ENCODE peak calls at places on chromosomes 4 and X, in eight cellular contexts. Q is left lung, N is right atrium auricular region, B is sigmoid colon, E is A673, O is left ventricle myocardium inferior, V is cardiac fibroblast, S is mammary epithelial cell. K is an unnamed sample.

GRCh38 chr4:22692736-22693135 is at the start of gene GBA3:
- DNase-seq in Q (no peak), N (no peak), B (no peak), E (no peak), O (no peak), V (no peak), S (no peak), K (no peak)

GRCh38 chr4:15653864-15654391 is 1.2 kb downstream of the FBXL5 start:
- DNase-seq in Q (no peak), N (no peak), B (no peak), E (peak; percentile 77), O (no peak), V (peak; percentile 77), S (peak; percentile 66), K (peak; percentile 79)

GRCh38 chr4:171847751-171848150 is 34.5 kb downstream of the GALNTL6 start:
- DNase-seq in Q (no peak), N (no peak), B (no peak), E (no peak), O (no peak), V (no peak), S (no peak), K (no peak)

GRCh38 chrX:154892263-154892662 is 6.1 kb downstream of the F8A1 start:
- DNase-seq in Q (no peak), N (no peak), B (no peak), E (no peak), O (no peak), V (no peak), S (no peak), K (no peak)

GRCh38 chr4:80462537-80463207 is 127.1 kb downstream of the CFAP299 start:
- DNase-seq in Q (no peak), N (no peak), B (no peak), E (no peak), O (no peak), V (peak; percentile 54), S (no peak), K (peak; percentile 42)

GRCh38 chr4:2305766-2306501 is 44.0 kb upstream of the MXD4 start:
- DNase-seq in Q (no peak), N (peak; percentile 40), B (no peak), E (no peak), O (no peak), V (peak; percentile 18), S (peak; percentile 9), K (no peak)

GRCh38 chr4:150065740-150066139 is 12.5 kb upstream of the DCLK2 start:
- DNase-seq in Q (no peak), N (no peak), B (no peak), E (no peak), O (no peak), V (no peak), S (no peak), K (no peak)

GRCh38 chr4:118811008-118811764 is 24.7 kb downstream of the SEC24D start:
- DNase-seq in Q (no peak), N (no peak), B (no peak), E (peak; percentile 87), O (no peak), V (peak; percentile 70), S (no peak), K (peak; percentile 95)

GRCh38 chrX:115584715-115585114 is 23.7 kb downstream of the PLS3 start:
- DNase-seq in Q (no peak), N (no peak), B (no peak), E (no peak), O (no peak), V (peak; percentile 82), S (peak; percentile 80), K (peak; percentile 27)

GRCh38 chrX:139929876-139930275 is 3.0 kb downstream of the ATP11C start:
- DNase-seq in Q (no peak), N (no peak), B (no peak), E (no peak), O (no peak), V (no peak), S (no peak), K (no peak)

GRCh38 chr4:98026362-98026761 is 116.9 kb downstream of the STPG2 start:
- DNase-seq in Q (no peak), N (no peak), B (no peak), E (no peak), O (no peak), V (no peak), S (no peak), K (no peak)

GRCh38 chr4:187065836-187066235 is 342.2 kb upstream of the FAT1 start:
- DNase-seq in Q (no peak), N (no peak), B (no peak), E (no peak), O (no peak), V (no peak), S (no peak), K (no peak)

GRCh38 chrX:115413246-115413878 is 123.8 kb downstream of the LUZP4 start:
- DNase-seq in Q (no peak), N (no peak), B (no peak), E (no peak), O (no peak), V (peak; percentile 62), S (no peak), K (no peak)

GRCh38 chrX:153521034-153521433 is 3.6 kb downstream of the ATP2B3 start:
- DNase-seq in Q (no peak), N (no peak), B (no peak), E (peak; percentile 66), O (no peak), V (no peak), S (peak; percentile 4), K (peak; percentile 60)

GRCh38 chr4:137203601-137204000 is 328.7 kb downstream of the PCDH18 start:
- DNase-seq in Q (no peak), N (no peak), B (no peak), E (no peak), O (no peak), V (peak; percentile 80), S (no peak), K (peak; percentile 76)

GRCh38 chr4:8015512-8015911 is 75.9 kb upstream of the AFAP1 start:
- DNase-seq in Q (no peak), N (no peak), B (no peak), E (peak; percentile 53), O (no peak), V (peak; percentile 44), S (no peak), K (peak; percentile 40)

GRCh38 chr4:155722336-155722735 is 36.5 kb upstream of the GUCY1B1 start:
- DNase-seq in Q (no peak), N (no peak), B (no peak), E (no peak), O (no peak), V (no peak), S (no peak), K (no peak)

GRCh38 chr4:14641871-14642270 is 360.4 kb upstream of the CPEB2 start:
- DNase-seq in Q (no peak), N (no peak), B (no peak), E (peak; percentile 96), O (no peak), V (no peak), S (no peak), K (no peak)

GRCh38 chr4:14650127-14650526 is 352.2 kb upstream of the CPEB2 start:
- DNase-seq in Q (no peak), N (no peak), B (no peak), E (no peak), O (no peak), V (peak; percentile 19), S (peak; percentile 6), K (peak; percentile 3)

GRCh38 chr4:14640476-14640875 is 361.8 kb upstream of the CPEB2 start:
- DNase-seq in Q (no peak), N (no peak), B (no peak), E (no peak), O (no peak), V (peak; percentile 14), S (no peak), K (no peak)

GRCh38 chr4:14646831-14647230 is 355.4 kb upstream of the CPEB2 start:
- DNase-seq in Q (no peak), N (no peak), B (no peak), E (no peak), O (no peak), V (peak; percentile 56), S (no peak), K (peak; percentile 43)

DNA sequence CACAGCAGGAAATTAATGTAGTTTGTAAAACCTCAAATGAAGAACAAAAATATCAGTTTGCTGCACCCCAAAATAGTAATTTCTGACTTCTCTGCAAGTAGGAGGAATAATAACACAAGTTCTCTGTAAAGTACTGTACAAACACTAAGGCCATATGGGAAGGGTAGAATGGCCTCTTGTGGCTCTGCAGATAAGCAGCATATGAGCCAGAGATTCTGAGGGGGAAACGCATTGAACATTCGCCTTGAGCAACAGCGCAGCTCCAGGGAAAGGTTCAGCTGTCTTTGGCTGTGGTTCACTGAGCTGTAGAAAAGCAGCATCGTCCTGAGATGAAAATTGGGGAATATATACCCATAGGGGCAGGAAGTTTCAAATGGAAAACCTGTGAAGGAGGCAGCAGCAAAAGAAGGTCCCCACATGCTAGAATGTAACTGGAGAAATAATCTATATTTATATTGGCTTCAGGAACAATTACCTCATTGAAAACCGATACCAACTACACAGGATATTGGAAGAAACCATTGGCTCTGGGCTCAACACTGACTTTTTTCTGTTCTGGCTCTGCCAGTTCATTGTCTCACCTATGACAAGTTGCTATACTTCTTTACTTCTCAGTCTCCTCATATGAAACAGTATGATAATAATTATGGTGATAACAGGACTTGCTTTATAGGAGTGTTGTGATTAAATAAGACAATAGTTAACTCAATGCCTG is 357.6 kb upstream of the CPEB2 start:
- DNase-seq in Q (no peak), N (no peak), B (no peak), E (no peak), O (no peak), V (no peak), S (no peak), K (no peak)
- H3K4me3 ChIP-seq in Q (no peak overlapping the region), N (no peak overlapping the region), B (no peak overlapping the region), E (no peak overlapping the region), O (no peak overlapping the region), V (no peak overlapping the region), S (no peak overlapping the region), K (no peak overlapping the region)

GRCh38 chrX:100731441-100732281 is at the start of gene SYTL4:
- DNase-seq in Q (peak; percentile 33), N (no peak), B (peak; percentile 68), E (peak; percentile 8), O (peak; percentile 23), V (peak; percentile 9), S (no peak), K (no peak)
- H3K4me3 ChIP-seq in Q (peak within 1 kb of the TSS; percentile 53), N (peak within 1 kb of the TSS; percentile 52), B (peak within 1 kb of the TSS; percentile 80), E (peak within 1 kb of the TSS; percentile 52), O (peak within 1 kb of the TSS; percentile 75), V (peak within 1 kb of the TSS; percentile 88), S (peak within 1 kb of the TSS; percentile 68), K (peak within 1 kb of the TSS; percentile 75)

GRCh38 chr4:52837716-52838558 is 24.2 kb upstream of the RASL11B start:
- DNase-seq in Q (no peak), N (peak; percentile 55), B (no peak), E (no peak), O (no peak), V (peak; percentile 63), S (peak; percentile 97), K (peak; percentile 22)
- H3K4me3 ChIP-seq in Q (no peak overlapping the region), N (no peak overlapping the region), B (no peak overlapping the region), E (no peak overlapping the region), O (no peak overlapping the region), V (no peak overlapping the region), S (peak overlapping the region; percentile 32), K (no peak overlapping the region)

DNA sequence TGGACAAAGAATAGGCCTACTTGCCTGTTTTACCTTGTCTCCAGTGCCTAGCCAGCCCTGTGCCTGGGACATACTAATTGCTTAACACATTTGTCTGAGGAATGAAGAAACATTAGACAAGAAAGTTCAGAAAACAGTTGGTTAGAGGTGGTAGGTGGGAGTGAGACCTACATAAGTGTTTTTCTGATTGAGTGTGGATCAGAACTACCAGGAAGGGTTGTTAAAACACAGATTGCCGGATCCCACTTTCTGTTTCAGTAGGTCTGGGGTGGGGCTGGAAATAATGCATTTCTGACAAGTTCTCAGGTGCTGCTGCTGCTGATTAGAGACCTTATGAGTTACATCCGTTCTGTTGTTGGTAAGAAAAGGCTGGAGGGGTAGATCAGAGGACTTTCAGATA is 5.7 kb upstream of the JADE1 start:
- DNase-seq in Q (no peak), N (no peak), B (no peak), E (no peak), O (no peak), V (no peak), S (no peak), K (no peak)
- H3K4me3 ChIP-seq in Q (no peak overlapping the region), N (no peak overlapping the region), B (no peak overlapping the region), E (no peak overlapping the region), O (no peak overlapping the region), V (no peak overlapping the region), S (no peak overlapping the region), K (no peak overlapping the region)

K was measured in fibroblast of the aortic adventitia.